ENCODE peak calls at places on chromosome 18, in ten cellular contexts. S, C, M, Y, O, P, J, G, I and T are unnamed samples.

GRCh38 chr18:23662309-23663263 is at the start of gene ANKRD29:
- DNase-seq in P (no peak), J (peak), S (peak), M (no peak), I (no peak), G (no peak), C (peak), Y (peak), O (peak), T (peak)

GRCh38 chr18:52395146-52395852 is 55.3 kb downstream of the DCC start:
- DNase-seq in Y (no peak), S (no peak), C (no peak), O (no peak), J (no peak), I (no peak), G (no peak), M (no peak), P (no peak), T (no peak)

GRCh38 chr18:49531678-49532153 is 30.1 kb upstream of the LIPG start:
- DNase-seq in G (peak), Y (no peak), P (no peak), C (no peak), M (peak), S (no peak), J (no peak), I (no peak), O (no peak), T (peak)

GRCh38 chr18:58567453-58568196 is 61.3 kb downstream of the ALPK2 start:
- DNase-seq in J (peak), G (peak), Y (peak), O (no peak), M (peak), S (no peak), C (peak), I (no peak), P (no peak), T (peak)

GRCh38 chr18:55189972-55190371 is 230.7 kb upstream of the CCDC68 start:
- DNase-seq in P (no peak), Y (no peak), M (no peak), C (no peak), I (no peak), J (no peak), S (no peak), O (no peak), G (no peak), T (no peak)

GRCh38 chr18:32769242-32770180 is 3.3 kb downstream of the KLHL14 start:
- DNase-seq in P (peak), S (no peak), C (no peak), M (no peak), J (no peak), I (no peak), Y (no peak), G (peak), O (no peak), T (no peak)

GRCh38 chr18:79257480-79257879 is 138.2 kb upstream of the NFATC1 start:
- DNase-seq in I (no peak), P (no peak), S (no peak), G (no peak), J (no peak), O (no peak), Y (no peak), C (no peak), M (no peak), T (no peak)

GRCh38 chr18:58856881-58857280 is 7.8 kb upstream of the ZNF532 start:
- DNase-seq in I (no peak), P (no peak), G (peak), S (no peak), O (no peak), M (peak), C (peak), J (no peak), Y (peak), T (peak)

GRCh38 chr18:4605222-4605621 is 150.1 kb upstream of the DLGAP1 start:
- DNase-seq in M (no peak), S (no peak), O (no peak), Y (no peak), I (no peak), G (no peak), J (no peak), P (no peak), C (no peak), T (no peak)

GRCh38 chr18:65968605-65969004 is 217.8 kb downstream of the CDH7 start:
- DNase-seq in S (no peak), Y (no peak), C (no peak), I (no peak), G (no peak), O (no peak), P (no peak), M (no peak), J (no peak), T (no peak)

GRCh38 chr18:939167-939566 is 34.5 kb downstream of the ADCYAP1 start:
- DNase-seq in J (peak), I (no peak), G (peak), Y (no peak), S (no peak), M (no peak), O (no peak), C (no peak), P (no peak), T (no peak)

GRCh38 chr18:4586729-4587128 is 131.6 kb upstream of the DLGAP1 start:
- DNase-seq in J (no peak), O (no peak), Y (no peak), S (no peak), P (no peak), M (no peak), C (no peak), I (no peak), G (no peak), T (no peak)

GRCh38 chr18:37390687-37391086 is 174.9 kb downstream of the CELF4 start:
- DNase-seq in C (no peak), G (no peak), J (no peak), Y (no peak), M (no peak), S (no peak), P (no peak), I (no peak), O (no peak), T (no peak)

GRCh38 chr18:79872423-79872822 is 74.7 kb downstream of the KCNG2 start:
- DNase-seq in S (no peak), O (peak), I (no peak), Y (no peak), J (no peak), C (no peak), M (no peak), G (no peak), P (no peak), T (no peak)

GRCh38 chr18:2994603-2995432 is 18.1 kb downstream of the LPIN2 start:
- DNase-seq in P (peak), C (no peak), J (no peak), I (no peak), O (no peak), S (no peak), Y (no peak), G (no peak), M (no peak), T (no peak)

GRCh38 chr18:57208056-57208455 is 61.2 kb downstream of the BOD1L2 start:
- DNase-seq in P (no peak), Y (no peak), I (no peak), O (no peak), C (no peak), J (no peak), G (no peak), S (no peak), M (no peak), T (no peak)

GRCh38 chr18:57209697-57210096 is 62.8 kb downstream of the BOD1L2 start:
- DNase-seq in P (no peak), S (no peak), M (no peak), G (no peak), I (no peak), C (no peak), Y (no peak), J (no peak), O (no peak), T (no peak)

GRCh38 chr18:57202881-57203280 is 56.0 kb downstream of the BOD1L2 start:
- DNase-seq in G (no peak), C (no peak), M (no peak), I (no peak), O (no peak), Y (no peak), J (no peak), P (no peak), S (no peak), T (no peak)

GRCh38 chr18:57207124-57207916 is 60.4 kb downstream of the BOD1L2 start:
- DNase-seq in I (no peak), C (no peak), G (no peak), J (no peak), S (no peak), P (no peak), Y (no peak), M (no peak), O (no peak), T (no peak)

GRCh38 chr18:57205641-57206040 is 58.8 kb downstream of the BOD1L2 start:
- DNase-seq in J (no peak), O (no peak), Y (no peak), M (no peak), P (no peak), G (no peak), S (no peak), C (no peak), I (no peak), T (no peak)
- H3K4me3 ChIP-seq in J (no peak), O (no peak), Y (no peak), M (no peak), P (no peak), G (no peak), S (no peak), C (no peak), I (no peak), T (no peak)

GRCh38 chr18:11310476-11311086 is 161.2 kb upstream of the PIEZO2 start:
- DNase-seq in I (no peak), P (peak), S (no peak), O (no peak), G (peak), M (peak), J (peak), C (peak), Y (peak), T (peak)
- TF ChIP-seq CTCF in I (peak), P (peak), S (no peak), O (peak), G (peak), M (peak), J (peak), C (peak), Y (peak), T (peak)

GRCh38 chr18:62436636-62437519 is 85.9 kb upstream of the ZCCHC2 start:
- DNase-seq in P (no peak), J (peak), O (peak), C (peak), Y (peak), I (peak), M (peak), S (peak), G (peak), T (peak)

GRCh38 chr18:62435435-62436031 is 87.3 kb upstream of the ZCCHC2 start:
- DNase-seq in M (no peak), O (no peak), I (no peak), S (no peak), Y (no peak), C (peak), G (no peak), P (no peak), J (no peak), T (no peak)

GRCh38 chr18:62438402-62438801 is 84.4 kb upstream of the ZCCHC2 start:
- DNase-seq in J (no peak), S (no peak), G (no peak), O (no peak), I (no peak), C (no peak), M (no peak), Y (no peak), P (no peak), T (no peak)

GRCh38 chr18:62438876-62439275 is 83.9 kb upstream of the ZCCHC2 start:
- DNase-seq in I (no peak), M (no peak), O (no peak), S (no peak), Y (no peak), G (no peak), J (no peak), P (no peak), C (no peak), T (no peak)

GRCh38 chr18:62437520-62438329 is 85.1 kb upstream of the ZCCHC2 start:
- DNase-seq in M (peak), J (no peak), S (no peak), P (no peak), O (no peak), G (no peak), C (peak), Y (no peak), I (no peak), T (no peak)
- H3K4me3 ChIP-seq in M (no peak), J (no peak), S (no peak), P (no peak), O (peak), G (no peak), C (no peak), Y (no peak), I (no peak), T (no peak)

GRCh38 chr18:9418047-9418690 is 57.1 kb upstream of the RALBP1 start:
- DNase-seq in C (no peak), Y (no peak), S (no peak), I (no peak), P (peak), O (no peak), M (no peak), G (no peak), J (no peak), T (no peak)
- TF ChIP-seq CTCF in C (no peak), Y (no peak), S (no peak), I (no peak), P (peak), O (no peak), M (no peak), G (no peak), J (no peak), T (no peak)

GRCh38 chr18:50909261-50909660 is 30.3 kb downstream of the ME2 start:
- DNase-seq in S (no peak), G (no peak), I (no peak), P (no peak), O (no peak), J (no peak), M (no peak), C (no peak), Y (no peak), T (no peak)
- H3K4me3 ChIP-seq in S (no peak), G (no peak), I (no peak), P (no peak), O (no peak), J (no peak), M (no peak), C (no peak), Y (no peak), T (no peak)

DNA sequence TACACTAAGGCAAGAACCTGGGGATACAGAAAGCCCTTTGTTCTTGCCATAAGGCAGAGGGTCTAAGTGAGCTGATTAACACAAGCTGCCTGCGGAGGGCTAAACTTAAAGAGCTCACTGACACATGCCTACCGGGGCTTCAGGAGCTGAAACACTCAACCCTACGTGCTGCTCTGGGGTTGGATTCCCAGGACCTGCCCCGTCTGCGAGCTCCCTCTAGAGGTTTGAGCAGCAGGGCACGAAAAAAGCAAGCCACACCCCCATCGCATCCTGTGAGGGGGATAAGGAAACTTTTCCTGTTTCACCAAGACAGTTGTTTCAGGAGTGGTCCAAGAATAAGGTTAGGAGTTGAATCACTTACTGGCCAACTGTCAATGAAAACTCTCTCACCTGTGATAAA is 562.1 kb downstream of the TMX3 start:
- DNase-seq in G (no peak), P (no peak), M (no peak), I (no peak), C (no peak), S (no peak), O (no peak), J (no peak), Y (no peak), T (no peak)
- TF ChIP-seq CTCF in G (no peak), P (no peak), M (no peak), I (no peak), C (no peak), S (no peak), O (no peak), J (no peak), Y (no peak), T (no peak)

GRCh38 chr18:35376393-35376741 is 770 bp downstream of the ZNF396 start:
- DNase-seq in I (no peak), C (no peak), G (no peak), Y (no peak), M (no peak), J (no peak), P (no peak), O (peak), S (peak), T (no peak)
- H3K4me3 ChIP-seq in I (peak), C (peak), G (peak), Y (peak), M (peak), J (peak), P (peak), O (peak), S (peak), T (peak)

DNA sequence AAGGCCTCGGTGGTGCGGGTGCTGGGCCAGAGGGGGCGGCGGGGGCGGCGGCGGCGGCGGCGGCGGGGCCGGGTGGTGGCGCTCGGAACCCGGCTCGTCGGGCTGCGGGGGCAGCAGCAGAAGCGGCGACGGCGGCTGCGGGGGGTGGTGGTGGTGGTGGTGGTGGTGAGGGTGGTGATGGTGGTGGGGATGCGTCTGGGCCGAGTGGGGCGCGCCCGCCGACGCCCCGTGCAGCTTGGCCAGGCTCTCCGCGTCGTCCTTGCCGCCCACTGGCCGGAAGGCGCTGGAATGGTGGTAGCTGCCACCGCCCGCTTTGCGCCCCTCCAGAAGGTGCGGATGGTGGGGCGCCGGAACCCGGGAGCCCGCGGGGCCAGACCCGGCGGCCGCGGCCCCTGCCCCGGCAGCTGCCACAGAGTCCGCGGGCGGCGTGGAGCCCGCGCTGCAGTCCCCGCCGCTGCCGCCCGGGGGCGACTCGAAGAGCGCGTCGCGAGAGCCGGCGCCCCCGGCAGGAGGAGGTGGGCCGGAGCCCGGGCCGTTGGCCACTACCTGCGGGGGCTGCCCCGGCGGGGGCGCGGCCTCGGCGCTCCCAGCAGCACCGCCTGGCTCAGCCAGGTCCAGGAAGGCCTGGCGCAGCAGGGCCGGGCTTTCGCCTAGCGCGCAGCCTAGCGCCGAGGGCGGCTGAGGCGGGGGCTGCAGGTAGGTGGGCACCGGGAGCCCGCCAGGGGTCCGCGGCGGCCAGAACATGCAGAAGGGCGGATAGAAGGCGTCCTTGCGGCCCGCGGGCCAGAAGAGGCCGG is 4.2 kb downstream of the SKOR2 start:
- DNase-seq in M (no peak), J (no peak), Y (no peak), G (no peak), O (no peak), P (no peak), C (no peak), I (no peak), S (no peak), T (no peak)
- TF ChIP-seq CTCF in M (peak), J (peak), Y (no peak), G (no peak), O (no peak), P (no peak), C (no peak), I (peak), S (no peak), T (no peak)

GRCh38 chr18:77119851-77120491 is 12.6 kb downstream of the MBP start:
- DNase-seq in G (no peak), O (no peak), I (no peak), M (no peak), S (no peak), J (no peak), P (peak), Y (no peak), C (no peak), T (no peak)
- H3K4me3 ChIP-seq in G (no peak), O (no peak), I (no peak), M (no peak), S (no peak), J (no peak), P (no peak), Y (no peak), C (no peak), T (no peak)

DNA sequence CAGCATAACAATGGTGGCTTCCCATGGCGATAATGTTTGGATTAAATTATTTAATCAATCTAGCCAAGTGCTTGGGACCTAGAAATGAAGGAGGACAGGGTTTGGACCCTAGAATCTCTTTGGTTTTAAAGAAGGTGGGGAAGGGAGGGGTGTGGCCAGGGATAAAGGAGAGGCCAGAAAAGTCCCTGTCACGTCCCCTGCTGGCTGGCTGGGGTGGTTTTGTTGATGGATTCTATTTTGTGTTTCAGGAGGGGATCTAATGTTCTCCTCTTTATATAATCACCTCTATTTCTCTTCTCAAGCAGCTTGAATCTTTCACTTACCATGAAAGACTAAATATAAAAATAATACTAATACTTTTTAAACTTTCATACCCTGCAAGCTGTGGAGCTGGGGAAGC is 52.6 kb upstream of the GALR1 start:
- DNase-seq in S (no peak), J (no peak), M (no peak), O (no peak), P (no peak), I (no peak), C (no peak), G (no peak), Y (no peak), T (no peak)
- TF ChIP-seq CTCF in S (no peak), J (peak), M (peak), O (no peak), P (peak), I (no peak), C (no peak), G (peak), Y (peak), T (peak)